ENCODE peak calls at places on chromosomes 12 and 14, in six cellular contexts. D, O, Z, L, U and C are unnamed samples. For H3K4me1, the result is how much of the 10 kb centered on the place peaks cover.

GRCh38 chr12:104334581-104334980 is 31.0 kb downstream of the EID3 start:
- DNase-seq in L (no peak), O (no peak), U (no peak), Z (no peak), D (no peak), C (no peak)

GRCh38 chr14:83006071-83006670 is 1472.5 kb upstream of the SEL1L start:
- DNase-seq in D (no peak), L (no peak), Z (no peak), O (no peak), U (no peak), C (no peak)

GRCh38 chr14:23351681-23352505 is 794 bp downstream of the SLC22A17 start:
- DNase-seq in U (no peak), Z (peak), O (peak), D (no peak), L (no peak), C (no peak)

GRCh38 chr12:132158677-132159554 is 14.7 kb downstream of the NOC4L start:
- DNase-seq in Z (no peak), O (no peak), D (no peak), L (no peak), U (no peak), C (no peak)

GRCh38 chr12:38523920-38524319 is 207.3 kb downstream of the ALG10B start:
- DNase-seq in O (no peak), Z (no peak), D (no peak), U (no peak), L (no peak), C (no peak)

GRCh38 chr12:114760151-114760877 is 76.3 kb upstream of the TBX3 start:
- DNase-seq in Z (no peak), U (peak), D (no peak), O (no peak), L (no peak), C (no peak)

GRCh38 chr12:113932411-113933196 is 33.5 kb downstream of the RBM19 start:
- DNase-seq in D (peak), L (peak), U (no peak), O (peak), Z (no peak), C (no peak)

GRCh38 chr12:48779869-48780268 is 9.0 kb downstream of the ADCY6 start:
- DNase-seq in Z (no peak), O (no peak), L (peak), D (peak), U (no peak), C (no peak)

GRCh38 chr14:97634786-97635185 is 837.6 kb downstream of the VRK1 start:
- DNase-seq in O (no peak), D (no peak), L (no peak), Z (no peak), U (peak), C (no peak)

GRCh38 chr12:30345735-30346445 is 349.8 kb downstream of the IPO8 start:
- DNase-seq in Z (no peak), D (no peak), U (no peak), L (no peak), O (no peak), C (no peak)

GRCh38 chr14:105220699-105221597 is 27.4 kb upstream of the BTBD6 start:
- DNase-seq in D (no peak), O (no peak), U (no peak), L (no peak), Z (peak), C (no peak)

GRCh38 chr14:55938249-55938791 is 179.9 kb upstream of the PELI2 start:
- DNase-seq in D (no peak), Z (no peak), L (no peak), U (no peak), O (no peak), C (peak)

GRCh38 chr12:116426391-116427136 is 132.6 kb upstream of the MAP1LC3B2 start:
- DNase-seq in O (peak), L (peak), Z (peak), U (peak), D (peak), C (peak)

GRCh38 chr12:104686196-104686595 is 229.4 kb downstream of the CHST11 start:
- DNase-seq in D (no peak), Z (no peak), O (no peak), U (no peak), L (no peak), C (no peak)

GRCh38 chr14:64080452-64080851 is 213.7 kb downstream of the ESR2 start:
- DNase-seq in L (no peak), Z (no peak), U (no peak), O (no peak), D (no peak), C (no peak)

GRCh38 chr12:27064397-27065342 is 17.7 kb downstream of the C12orf71 start:
- DNase-seq in O (no peak), D (no peak), L (no peak), Z (no peak), U (no peak), C (no peak)

GRCh38 chr12:18130855-18131254 is 40.9 kb upstream of the RERGL start:
- DNase-seq in L (no peak), Z (no peak), D (no peak), O (no peak), U (no peak), C (no peak)

GRCh38 chr14:64438181-64438839 is 27.0 kb upstream of the AKAP5 start:
- DNase-seq in Z (no peak), U (peak), L (no peak), D (no peak), O (no peak), C (no peak)

GRCh38 chr12:15982471-15982870 is 71.3 kb downstream of the DERA start:
- DNase-seq in Z (peak), L (no peak), O (no peak), D (no peak), U (peak), C (no peak)

GRCh38 chr12:104137175-104137901 is 672 bp downstream of the NFYB start:
- DNase-seq in O (peak), L (peak), D (no peak), Z (peak), U (peak), C (no peak)

GRCh38 chr14:99189201-99189801 is 82.7 kb downstream of the BCL11B start:
- DNase-seq in O (no peak), U (no peak), D (no peak), Z (no peak), L (no peak), C (no peak)

GRCh38 chr14:99185436-99186068 is 86.4 kb downstream of the BCL11B start:
- DNase-seq in U (no peak), Z (no peak), D (no peak), O (no peak), L (no peak), C (no peak)

GRCh38 chr14:99186956-99187690 is 84.9 kb downstream of the BCL11B start:
- DNase-seq in Z (no peak), U (no peak), D (no peak), O (no peak), L (no peak), C (no peak)

GRCh38 chr14:99188721-99189120 is 83.3 kb downstream of the BCL11B start:
- DNase-seq in L (no peak), O (peak), Z (peak), U (no peak), D (no peak), C (no peak)

DNA sequence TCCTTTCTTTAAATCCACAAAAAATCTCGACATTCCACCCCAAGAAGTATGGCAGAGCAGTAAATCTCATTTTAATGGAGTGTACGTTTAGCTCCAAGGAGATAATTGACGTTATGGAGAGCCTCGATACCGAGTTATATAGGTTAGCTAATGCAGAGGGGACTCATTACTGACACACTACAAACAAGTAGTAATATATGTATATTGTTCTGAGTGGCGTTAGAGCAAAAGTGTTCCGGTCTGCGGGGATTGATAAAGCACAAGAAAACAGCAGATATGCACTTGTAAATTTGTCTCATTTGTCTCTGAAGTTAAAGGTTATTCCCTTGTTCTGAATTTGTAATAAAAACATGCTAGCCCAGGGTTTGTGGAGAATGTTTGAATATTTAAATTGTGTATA is 84.1 kb downstream of the BCL11B start:
- DNase-seq in U (no peak), O (no peak), D (no peak), L (no peak), Z (no peak), C (no peak)
- H3K4me1 ChIP-seq in U (under half), O (under half), D (under half), L (under half), Z (under half), C (under half)

DNA sequence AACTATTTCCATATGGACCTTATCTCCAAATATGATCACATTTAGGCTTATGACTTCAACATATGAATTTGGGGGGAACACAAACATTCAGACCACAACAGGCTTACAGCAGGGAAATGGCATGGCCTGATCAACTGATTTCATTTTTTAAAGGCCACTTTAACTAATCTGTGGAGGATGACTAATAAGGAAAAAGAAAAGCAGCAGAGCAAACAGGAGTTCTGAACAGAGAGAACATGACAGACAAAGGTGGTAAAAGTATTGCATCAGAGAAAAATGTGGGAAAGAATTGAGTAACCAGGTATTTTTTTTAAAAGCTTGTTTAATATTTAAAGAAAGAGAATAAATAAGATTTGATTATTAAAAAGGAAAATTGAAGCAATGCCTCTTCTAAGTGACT is 366.1 kb upstream of the TMPO start:
- DNase-seq in Z (no peak), L (no peak), O (no peak), D (no peak), U (no peak), C (peak)
- TF ChIP-seq EP300 in Z (no peak), L (no peak), O (no peak), D (no peak), U (no peak), C (no peak)

DNA sequence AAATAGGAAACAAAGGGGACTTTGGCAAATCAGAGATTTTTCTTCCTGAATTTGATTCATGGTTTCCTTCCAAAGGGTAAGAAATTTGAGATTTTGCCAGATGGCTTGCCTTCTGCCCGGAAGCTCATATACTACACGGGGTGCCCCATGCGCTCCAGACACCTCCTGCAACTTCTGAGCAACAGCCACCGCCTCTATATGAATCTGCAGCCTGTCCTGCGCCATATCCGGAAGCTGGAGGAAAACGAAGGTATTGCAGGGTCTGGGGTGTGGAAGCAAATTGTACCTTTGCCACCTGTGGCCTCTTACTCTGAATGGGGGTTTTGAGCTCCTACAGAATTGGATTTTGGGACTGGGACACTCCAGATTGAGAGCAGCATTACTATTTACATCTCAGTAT is 63.5 kb downstream of the FRMD6 start:
- DNase-seq in U (no peak), L (no peak), O (no peak), Z (no peak), D (no peak), C (no peak)
- H3K27ac ChIP-seq in U (no peak), L (no peak), O (no peak), Z (peak), D (no peak), C (no peak)

DNA sequence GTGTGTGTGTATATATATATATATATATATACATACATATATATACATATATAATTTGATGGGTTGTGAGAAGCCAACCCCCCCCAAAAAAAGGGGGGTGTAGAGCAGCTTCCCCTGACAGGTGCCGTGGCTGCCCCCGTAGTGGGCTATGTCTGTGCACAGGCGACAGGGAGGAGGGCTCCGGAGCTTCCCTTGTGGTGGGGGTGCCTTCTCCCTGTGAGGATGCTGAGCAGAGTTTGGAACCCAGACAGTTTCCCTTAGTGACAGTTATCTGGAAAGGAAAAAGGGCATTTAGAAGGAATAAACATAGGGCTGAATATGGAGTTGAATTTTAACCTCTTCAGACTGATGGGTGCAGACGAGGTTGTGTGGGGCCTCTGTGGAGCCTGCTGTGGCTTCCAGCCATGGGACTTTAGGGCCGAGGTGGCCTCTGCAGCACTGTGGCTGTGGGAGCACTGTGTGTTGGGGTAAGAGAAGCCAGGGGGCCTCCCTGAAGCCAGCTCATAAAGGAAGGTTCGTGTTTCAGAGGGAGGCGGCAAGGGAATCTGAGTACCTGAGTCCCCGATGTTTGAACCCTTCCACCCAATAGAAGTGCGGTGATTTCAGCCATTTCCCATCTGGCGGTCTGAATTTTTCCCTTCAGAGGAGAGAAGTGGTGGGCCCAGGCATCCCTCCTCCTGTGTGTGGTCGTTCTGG is 19.8 kb downstream of the XRCC3 start:
- DNase-seq in L (no peak), Z (peak), O (no peak), D (no peak), U (no peak), C (no peak)
- H3K4me1 ChIP-seq in L (under half), Z (under half), O (under half), D (under half), U (under half), C (under half)

GRCh38 chr12:3622021-3622731 is 130.7 kb downstream of the CRACR2A start:
- DNase-seq in L (no peak), D (no peak), O (no peak), Z (no peak), U (no peak), C (no peak)
- TF ChIP-seq EP300 in L (no peak), D (no peak), O (no peak), Z (no peak), U (no peak), C (no peak)

GRCh38 chr14:102530828-102531478 is 21.4 kb upstream of the ANKRD9 start:
- DNase-seq in O (no peak), D (no peak), U (no peak), Z (no peak), L (no peak), C (no peak)
- H3K27ac ChIP-seq in O (peak), D (peak), U (peak), Z (no peak), L (no peak), C (no peak)